ENCODE peak calls at places on chromosomes 13 and 19, in ten cellular contexts. One of them, this sample, is unnamed.

GRCh38 chr13:94761407-94761806 is 49.1 kb upstream of the SOX21 start:
- DNase-seq in neural crest cell: no peak
- DNase-seq in dorsolateral prefrontal cortex: no peak
- DNase-seq in HFFc6: no peak
- DNase-seq in left lung: no peak
- DNase-seq in cardiac fibroblast: no peak
- DNase-seq in non-pigmented ciliary epithelial cell: no peak
- DNase-seq in GM03348: no peak
- DNase-seq in activated naive CD4-positive, alpha-beta T cell treated with anti-CD3 and anti-CD28 coated beads for 36 hours: no peak
- DNase-seq in D721Med: no peak
- DNase-seq in this sample: no peak

GRCh38 chr13:102726430-102726829 is 31.6 kb upstream of the METTL21C start:
- DNase-seq in neural crest cell: no peak
- DNase-seq in dorsolateral prefrontal cortex: no peak
- DNase-seq in HFFc6: no peak
- DNase-seq in left lung: no peak
- DNase-seq in cardiac fibroblast: no peak
- DNase-seq in non-pigmented ciliary epithelial cell: no peak
- DNase-seq in GM03348: no peak
- DNase-seq in activated naive CD4-positive, alpha-beta T cell treated with anti-CD3 and anti-CD28 coated beads for 36 hours: no peak
- DNase-seq in D721Med: no peak
- DNase-seq in this sample: no peak

GRCh38 chr19:3620145-3620816 is 6.3 kb downstream of the CACTIN start:
- DNase-seq in neural crest cell: no peak
- DNase-seq in dorsolateral prefrontal cortex: no peak
- DNase-seq in HFFc6: no peak
- DNase-seq in left lung: peak
- DNase-seq in cardiac fibroblast: no peak
- DNase-seq in non-pigmented ciliary epithelial cell: no peak
- DNase-seq in GM03348: peak
- DNase-seq in activated naive CD4-positive, alpha-beta T cell treated with anti-CD3 and anti-CD28 coated beads for 36 hours: no peak
- DNase-seq in D721Med: no peak
- DNase-seq in this sample: no peak

GRCh38 chr19:2160384-2160783 is 3.3 kb upstream of the DOT1L start:
- DNase-seq in neural crest cell: no peak
- DNase-seq in dorsolateral prefrontal cortex: no peak
- DNase-seq in HFFc6: no peak
- DNase-seq in left lung: no peak
- DNase-seq in cardiac fibroblast: no peak
- DNase-seq in non-pigmented ciliary epithelial cell: no peak
- DNase-seq in GM03348: no peak
- DNase-seq in activated naive CD4-positive, alpha-beta T cell treated with anti-CD3 and anti-CD28 coated beads for 36 hours: no peak
- DNase-seq in D721Med: no peak
- DNase-seq in this sample: no peak

GRCh38 chr19:11422163-11423068 is 3.3 kb upstream of the RGL3 start:
- DNase-seq in neural crest cell: peak
- DNase-seq in dorsolateral prefrontal cortex: no peak
- DNase-seq in HFFc6: peak
- DNase-seq in left lung: peak
- DNase-seq in cardiac fibroblast: peak
- DNase-seq in non-pigmented ciliary epithelial cell: no peak
- DNase-seq in GM03348: peak
- DNase-seq in activated naive CD4-positive, alpha-beta T cell treated with anti-CD3 and anti-CD28 coated beads for 36 hours: peak
- DNase-seq in D721Med: no peak
- DNase-seq in this sample: peak

GRCh38 chr19:19747357-19748220 is 14.7 kb upstream of the ZNF14 start:
- DNase-seq in neural crest cell: no peak
- DNase-seq in dorsolateral prefrontal cortex: no peak
- DNase-seq in HFFc6: no peak
- DNase-seq in left lung: peak
- DNase-seq in cardiac fibroblast: no peak
- DNase-seq in non-pigmented ciliary epithelial cell: no peak
- DNase-seq in GM03348: no peak
- DNase-seq in activated naive CD4-positive, alpha-beta T cell treated with anti-CD3 and anti-CD28 coated beads for 36 hours: no peak
- DNase-seq in D721Med: peak
- DNase-seq in this sample: no peak

GRCh38 chr19:3509566-3509989 is 3.5 kb downstream of the FZR1 start:
- DNase-seq in neural crest cell: no peak
- DNase-seq in dorsolateral prefrontal cortex: no peak
- DNase-seq in HFFc6: peak
- DNase-seq in left lung: peak
- DNase-seq in cardiac fibroblast: no peak
- DNase-seq in non-pigmented ciliary epithelial cell: peak
- DNase-seq in GM03348: peak
- DNase-seq in activated naive CD4-positive, alpha-beta T cell treated with anti-CD3 and anti-CD28 coated beads for 36 hours: peak
- DNase-seq in D721Med: no peak
- DNase-seq in this sample: peak

GRCh38 chr13:105312906-105313305 is 1222.6 kb downstream of the EFNB2 start:
- DNase-seq in neural crest cell: no peak
- DNase-seq in dorsolateral prefrontal cortex: no peak
- DNase-seq in HFFc6: no peak
- DNase-seq in left lung: no peak
- DNase-seq in cardiac fibroblast: no peak
- DNase-seq in non-pigmented ciliary epithelial cell: no peak
- DNase-seq in GM03348: no peak
- DNase-seq in activated naive CD4-positive, alpha-beta T cell treated with anti-CD3 and anti-CD28 coated beads for 36 hours: no peak
- DNase-seq in D721Med: no peak
- DNase-seq in this sample: no peak

GRCh38 chr13:96141032-96141431 is 51.1 kb downstream of the HS6ST3 start:
- DNase-seq in neural crest cell: no peak
- DNase-seq in dorsolateral prefrontal cortex: no peak
- DNase-seq in HFFc6: no peak
- DNase-seq in left lung: no peak
- DNase-seq in cardiac fibroblast: peak
- DNase-seq in non-pigmented ciliary epithelial cell: peak
- DNase-seq in GM03348: no peak
- DNase-seq in activated naive CD4-positive, alpha-beta T cell treated with anti-CD3 and anti-CD28 coated beads for 36 hours: no peak
- DNase-seq in D721Med: no peak
- DNase-seq in this sample: no peak

GRCh38 chr19:2422951-2423880 is 4.2 kb downstream of the TIMM13 start:
- DNase-seq in neural crest cell: no peak
- DNase-seq in dorsolateral prefrontal cortex: no peak
- DNase-seq in HFFc6: no peak
- DNase-seq in left lung: peak
- DNase-seq in cardiac fibroblast: no peak
- DNase-seq in non-pigmented ciliary epithelial cell: no peak
- DNase-seq in GM03348: no peak
- DNase-seq in activated naive CD4-positive, alpha-beta T cell treated with anti-CD3 and anti-CD28 coated beads for 36 hours: no peak
- DNase-seq in D721Med: no peak
- DNase-seq in this sample: no peak

GRCh38 chr19:35225951-35226350 is 2.6 kb downstream of the FAM187B start:
- DNase-seq in neural crest cell: no peak
- DNase-seq in dorsolateral prefrontal cortex: no peak
- DNase-seq in HFFc6: no peak
- DNase-seq in left lung: no peak
- DNase-seq in cardiac fibroblast: no peak
- DNase-seq in non-pigmented ciliary epithelial cell: no peak
- DNase-seq in GM03348: no peak
- DNase-seq in activated naive CD4-positive, alpha-beta T cell treated with anti-CD3 and anti-CD28 coated beads for 36 hours: peak
- DNase-seq in D721Med: no peak
- DNase-seq in this sample: no peak

GRCh38 chr19:40982594-40983101 is 8.4 kb upstream of the CYP2B6 start:
- DNase-seq in neural crest cell: no peak
- DNase-seq in dorsolateral prefrontal cortex: no peak
- DNase-seq in HFFc6: peak
- DNase-seq in left lung: no peak
- DNase-seq in cardiac fibroblast: no peak
- DNase-seq in non-pigmented ciliary epithelial cell: peak
- DNase-seq in GM03348: peak
- DNase-seq in activated naive CD4-positive, alpha-beta T cell treated with anti-CD3 and anti-CD28 coated beads for 36 hours: no peak
- DNase-seq in D721Med: no peak
- DNase-seq in this sample: peak

GRCh38 chr19:18737954-18738351 is 53.2 kb downstream of the COMP start:
- DNase-seq in neural crest cell: no peak
- DNase-seq in dorsolateral prefrontal cortex: no peak
- DNase-seq in HFFc6: no peak
- DNase-seq in left lung: no peak
- DNase-seq in cardiac fibroblast: no peak
- DNase-seq in non-pigmented ciliary epithelial cell: no peak
- DNase-seq in GM03348: no peak
- DNase-seq in activated naive CD4-positive, alpha-beta T cell treated with anti-CD3 and anti-CD28 coated beads for 36 hours: no peak
- DNase-seq in D721Med: no peak
- DNase-seq in this sample: no peak

GRCh38 chr13:93559718-93560117 is 333.1 kb downstream of the GPC6 start:
- DNase-seq in neural crest cell: no peak
- DNase-seq in dorsolateral prefrontal cortex: no peak
- DNase-seq in HFFc6: peak
- DNase-seq in left lung: no peak
- DNase-seq in cardiac fibroblast: peak
- DNase-seq in non-pigmented ciliary epithelial cell: peak
- DNase-seq in GM03348: peak
- DNase-seq in activated naive CD4-positive, alpha-beta T cell treated with anti-CD3 and anti-CD28 coated beads for 36 hours: no peak
- DNase-seq in D721Med: no peak
- DNase-seq in this sample: peak

GRCh38 chr19:18204394-18205179 is 745 bp upstream of the RAB3A start:
- DNase-seq in neural crest cell: peak
- DNase-seq in dorsolateral prefrontal cortex: no peak
- DNase-seq in HFFc6: no peak
- DNase-seq in left lung: no peak
- DNase-seq in cardiac fibroblast: no peak
- DNase-seq in non-pigmented ciliary epithelial cell: no peak
- DNase-seq in GM03348: no peak
- DNase-seq in activated naive CD4-positive, alpha-beta T cell treated with anti-CD3 and anti-CD28 coated beads for 36 hours: peak
- DNase-seq in D721Med: no peak
- DNase-seq in this sample: peak

GRCh38 chr19:4660181-4660791 is 9.9 kb downstream of the MYDGF start:
- DNase-seq in neural crest cell: no peak
- DNase-seq in dorsolateral prefrontal cortex: no peak
- DNase-seq in HFFc6: no peak
- DNase-seq in left lung: no peak
- DNase-seq in cardiac fibroblast: peak
- DNase-seq in non-pigmented ciliary epithelial cell: no peak
- DNase-seq in GM03348: no peak
- DNase-seq in activated naive CD4-positive, alpha-beta T cell treated with anti-CD3 and anti-CD28 coated beads for 36 hours: peak
- DNase-seq in D721Med: no peak
- DNase-seq in this sample: no peak

GRCh38 chr19:54459282-54460229 is 4.0 kb downstream of the LENG9 start:
- DNase-seq in neural crest cell: no peak
- DNase-seq in dorsolateral prefrontal cortex: no peak
- DNase-seq in HFFc6: no peak
- DNase-seq in left lung: no peak
- DNase-seq in cardiac fibroblast: no peak
- DNase-seq in non-pigmented ciliary epithelial cell: no peak
- DNase-seq in GM03348: no peak
- DNase-seq in activated naive CD4-positive, alpha-beta T cell treated with anti-CD3 and anti-CD28 coated beads for 36 hours: no peak
- DNase-seq in D721Med: no peak
- DNase-seq in this sample: no peak

GRCh38 chr19:19121371-19121770 is 16.9 kb downstream of the TMEM161A start:
- DNase-seq in neural crest cell: no peak
- DNase-seq in dorsolateral prefrontal cortex: no peak
- DNase-seq in HFFc6: no peak
- DNase-seq in left lung: peak
- DNase-seq in cardiac fibroblast: no peak
- DNase-seq in non-pigmented ciliary epithelial cell: no peak
- DNase-seq in GM03348: no peak
- DNase-seq in activated naive CD4-positive, alpha-beta T cell treated with anti-CD3 and anti-CD28 coated beads for 36 hours: no peak
- DNase-seq in D721Med: no peak
- DNase-seq in this sample: no peak

This sample was measured in AG08396.